ENCODE peak calls at places on chromosomes 11 and 22, in four cellular contexts. M, B, V and F are unnamed samples.

GRCh38 chr11:3126901-3127691 is 38.0 kb downstream of the OSBPL5 start:
- DNase-seq in M (no peak), B (no peak), V (no peak), F (no peak)

GRCh38 chr11:66421492-66422205 is 814 bp downstream of the NPAS4 start:
- DNase-seq in M (peak), B (peak), V (peak), F (peak)

GRCh38 chr11:86749376-86749775 is 51.0 kb upstream of the PRSS23 start:
- DNase-seq in M (no peak), B (peak), V (peak), F (no peak)

GRCh38 chr11:117892651-117893050 is 16.2 kb upstream of the FXYD6 start:
- DNase-seq in M (no peak), B (no peak), V (no peak), F (no peak)

GRCh38 chr11:86888164-86888977 is 66.8 kb downstream of the FZD4 start:
- DNase-seq in M (no peak), B (no peak), V (no peak), F (no peak)

GRCh38 chr11:1839924-1840779 is 1.4 kb downstream of the TNNI2 start:
- DNase-seq in M (no peak), B (no peak), V (no peak), F (no peak)

GRCh38 chr11:31443802-31444201 is 65.6 kb downstream of the IMMP1L start:
- DNase-seq in M (no peak), B (no peak), V (no peak), F (no peak)

GRCh38 chr11:104525416-104525815 is 361.5 kb upstream of the PDGFD start:
- DNase-seq in M (no peak), B (no peak), V (no peak), F (no peak)

GRCh38 chr22:23772315-23773246 is at the start of gene MMP11:
- DNase-seq in M (no peak), B (no peak), V (peak), F (no peak)

GRCh38 chr11:134014502-134014901 is 54.4 kb upstream of the JAM3 start:
- DNase-seq in M (no peak), B (no peak), V (peak), F (no peak)

GRCh38 chr11:121536116-121536515 is 83.3 kb upstream of the SORL1-AS1 start:
- DNase-seq in M (no peak), B (no peak), V (no peak), F (no peak)

GRCh38 chr22:24564376-24565058 is 8.7 kb downstream of the SNRPD3 start:
- DNase-seq in M (peak), B (no peak), V (no peak), F (no peak)

GRCh38 chr11:75775056-75775455 is 6.5 kb downstream of the DGAT2 start:
- DNase-seq in M (no peak), B (no peak), V (no peak), F (no peak)

GRCh38 chr11:78742430-78742829 is 167.8 kb upstream of the NARS2 start:
- DNase-seq in M (no peak), B (no peak), V (no peak), F (no peak)

GRCh38 chr11:92596596-92597317 is 372.1 kb downstream of the FAT3 start:
- DNase-seq in M (no peak), B (no peak), V (no peak), F (no peak)

GRCh38 chr11:20355221-20356219 is 8.0 kb upstream of the HTATIP2 start:
- DNase-seq in M (peak), B (peak), V (peak), F (no peak)

GRCh38 chr11:33642461-33643166 is 58.0 kb downstream of the C11orf91 start:
- DNase-seq in M (no peak), B (peak), V (no peak), F (no peak)

GRCh38 chr22:37626144-37626543 is 13.3 kb upstream of the SH3BP1 start:
- DNase-seq in M (no peak), B (no peak), V (no peak), F (no peak)
- TF ChIP-seq JUNB in M (no peak), B (no peak), V (no peak), F (no peak)

GRCh38 chr11:126163779-126164178 is 47.7 kb downstream of the RPUSD4 start:
- DNase-seq in M (no peak), B (no peak), V (no peak), F (no peak)

GRCh38 chr11:126161146-126161458 is 50.3 kb downstream of the RPUSD4 start:
- DNase-seq in M (no peak), B (no peak), V (no peak), F (no peak)

GRCh38 chr11:126164781-126165180 is 46.7 kb downstream of the RPUSD4 start:
- DNase-seq in M (no peak), B (no peak), V (no peak), F (no peak)

GRCh38 chr11:126162286-126163030 is 49.0 kb downstream of the RPUSD4 start:
- DNase-seq in M (no peak), B (no peak), V (no peak), F (no peak)

GRCh38 chr11:126163074-126163700 is 48.3 kb downstream of the RPUSD4 start:
- DNase-seq in M (peak), B (peak), V (no peak), F (no peak)
- TF ChIP-seq USF2 in M (no peak), B (no peak), V (no peak), F (no peak)

GRCh38 chr11:61860054-61860903 is 31.1 kb downstream of the FADS3 start:
- DNase-seq in M (no peak), B (peak), V (peak), F (no peak)
- TF ChIP-seq JUNB in M (no peak), B (no peak), V (no peak), F (no peak)

DNA sequence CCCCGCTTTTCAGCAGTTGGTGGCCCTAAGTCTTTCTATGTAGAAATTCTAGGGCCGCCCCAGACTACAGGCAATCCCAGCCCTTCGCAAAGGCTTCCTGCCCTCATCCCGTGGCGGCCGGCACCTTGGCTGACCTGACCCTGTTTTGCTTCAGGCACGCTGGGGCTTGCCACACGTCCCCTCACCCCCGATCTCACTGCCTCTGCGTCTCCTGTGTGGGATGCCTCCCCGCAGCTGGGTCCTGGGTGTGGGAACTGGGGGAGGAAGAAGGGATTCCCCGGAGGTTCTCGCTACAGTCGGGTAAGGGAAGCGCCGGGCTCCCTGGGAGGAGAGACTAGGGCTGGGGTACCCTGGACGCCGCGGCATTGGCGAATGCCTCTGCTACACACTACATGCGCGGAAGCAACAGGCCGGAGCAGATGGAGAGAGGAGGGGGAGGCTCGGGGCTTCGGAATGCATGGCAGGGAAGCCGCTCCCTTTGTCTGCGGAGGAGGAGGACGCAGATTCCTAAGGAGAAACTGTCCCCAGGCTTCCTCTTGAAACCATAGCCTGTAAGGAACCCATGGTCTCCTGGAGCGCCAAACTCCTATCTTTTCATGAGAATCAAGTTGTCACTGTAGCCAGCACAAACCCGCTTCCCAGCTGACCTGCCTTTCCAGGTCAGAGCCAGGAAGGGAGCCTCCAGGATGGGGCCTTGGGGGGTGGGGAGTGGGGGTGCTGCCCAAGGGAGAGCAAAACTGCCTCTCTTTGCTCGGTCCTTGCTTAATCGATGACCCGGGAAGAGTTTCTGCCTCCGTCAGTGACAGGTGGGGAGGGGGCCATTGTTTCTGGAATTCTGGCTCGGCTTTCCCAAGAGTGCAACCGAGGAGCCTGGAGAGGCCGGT is 1.4 kb downstream of the DTX4 start:
- DNase-seq in M (peak), B (no peak), V (no peak), F (no peak)
- TF ChIP-seq USF2 in M (no peak), B (no peak), V (no peak), F (no peak)

GRCh38 chr22:37165066-37165465 is 15.3 kb upstream of the IL2RB start:
- DNase-seq in M (no peak), B (no peak), V (no peak), F (no peak)
- TF ChIP-seq JUNB in M (no peak), B (no peak), V (no peak), F (no peak)

GRCh38 chr11:99371257-99371656 is 350.5 kb downstream of the CNTN5 start:
- DNase-seq in M (no peak), B (no peak), V (no peak), F (no peak)
- TF ChIP-seq USF2 in M (no peak), B (no peak), V (no peak), F (no peak)

GRCh38 chr11:72326151-72326842 is 82.3 kb upstream of the PHOX2A start:
- DNase-seq in M (no peak), B (peak), V (peak), F (no peak)
- TF ChIP-seq JUNB in M (no peak), B (no peak), V (no peak), F (no peak)

DNA sequence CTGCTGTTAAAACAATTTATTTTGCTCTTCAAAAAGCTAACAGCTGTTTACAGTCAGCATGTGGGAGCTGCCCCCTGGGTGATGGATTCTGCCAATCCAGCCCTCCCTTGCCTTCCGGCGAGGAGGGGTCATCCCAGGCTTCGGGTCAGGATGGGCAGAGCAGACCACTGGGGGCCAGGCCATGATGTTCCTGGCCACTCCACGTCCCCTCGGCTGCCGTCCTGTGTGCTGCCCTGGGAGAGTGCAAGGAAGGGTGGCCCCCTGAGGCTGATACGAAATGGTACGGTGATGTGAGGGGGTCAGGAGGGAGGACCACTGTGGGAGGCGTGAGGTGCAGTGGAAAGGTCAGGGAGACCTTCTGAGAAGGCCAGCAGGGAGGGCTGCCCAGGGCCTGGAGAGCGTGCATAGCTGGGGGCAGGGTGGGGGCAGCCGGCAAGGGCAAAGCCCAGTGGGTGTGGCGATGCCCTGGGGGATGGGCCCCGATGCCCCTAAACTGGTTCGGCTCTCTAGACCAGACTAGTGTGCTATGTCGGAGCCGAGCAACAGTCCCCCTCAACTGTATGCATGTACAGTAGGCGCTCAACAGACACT is 41.3 kb downstream of the RTN4R start:
- DNase-seq in M (no peak), B (no peak), V (no peak), F (no peak)
- TF ChIP-seq USF2 in M (no peak), B (no peak), V (no peak), F (no peak)

GRCh38 chr11:61350336-61350735 is 11.3 kb downstream of the CYB561A3 start:
- DNase-seq in M (no peak), B (no peak), V (no peak), F (no peak)

GRCh38 chr11:61349916-61350315 is 11.8 kb downstream of the CYB561A3 start:
- DNase-seq in M (no peak), B (no peak), V (no peak), F (no peak)

GRCh38 chr11:61347916-61348461 is 13.7 kb downstream of the CYB561A3 start:
- DNase-seq in M (no peak), B (no peak), V (no peak), F (no peak)

GRCh38 chr11:61350803-61351202 is 10.9 kb downstream of the CYB561A3 start:
- DNase-seq in M (no peak), B (no peak), V (no peak), F (no peak)

GRCh38 chr11:61349189-61349751 is 12.4 kb downstream of the CYB561A3 start:
- DNase-seq in M (no peak), B (no peak), V (no peak), F (no peak)
- TF ChIP-seq JUNB in M (no peak), B (no peak), V (no peak), F (no peak)